ENCODE peak calls at places on chromosomes 6 and 20, in five cellular contexts. M is RPMI8226, P is iris pigment epithelial cell, E is islet precursor cell, Z is NCI-H1694 treated with DMSO at 0.1 percent for 48 hours. V is an unnamed sample.

GRCh38 chr6:90194371-90194841 is 102.2 kb downstream of the BACH2 start:
- DNase-seq in M (no peak), P (peak), E (no peak), Z (no peak), V (no peak)

GRCh38 chr6:53728570-53729194 is 63.1 kb upstream of the KLHL31 start:
- DNase-seq in M (peak), P (peak), E (peak), Z (peak), V (peak)

GRCh38 chr6:18203786-18204185 is 48.6 kb downstream of the KDM1B start:
- DNase-seq in M (no peak), P (peak), E (no peak), Z (no peak), V (no peak)

GRCh38 chr6:109314313-109314712 is 68.0 kb downstream of the CD164 start:
- DNase-seq in M (no peak), P (no peak), E (no peak), Z (no peak), V (no peak)

GRCh38 chr6:2185056-2185455 is 60.3 kb downstream of the GMDS start:
- DNase-seq in M (no peak), P (no peak), E (no peak), Z (no peak), V (no peak)

GRCh38 chr6:44020148-44020547 is 107.1 kb downstream of the MRPL14 start:
- DNase-seq in M (no peak), P (no peak), E (peak), Z (no peak), V (no peak)

GRCh38 chr6:140001005-140001404 is 626.6 kb upstream of the CITED2 start:
- DNase-seq in M (no peak), P (peak), E (no peak), Z (no peak), V (no peak)

GRCh38 chr6:18327621-18328548 is 59.3 kb upstream of the RNF144B start:
- DNase-seq in M (peak), P (no peak), E (peak), Z (no peak), V (no peak)

GRCh38 chr6:158849899-158850806 is 31.0 kb upstream of the EZR start:
- DNase-seq in M (no peak), P (peak), E (peak), Z (no peak), V (no peak)

GRCh38 chr6:162211022-162211421 is 516.5 kb downstream of the PRKN start:
- DNase-seq in M (no peak), P (no peak), E (no peak), Z (no peak), V (no peak)

GRCh38 chr6:35954335-35954734 is 33.4 kb upstream of the SRPK1 start:
- DNase-seq in M (no peak), P (no peak), E (no peak), Z (no peak), V (no peak)

GRCh38 chr20:41462372-41463161 is 95.9 kb upstream of the EMILIN3 start:
- DNase-seq in M (no peak), P (no peak), E (no peak), Z (no peak), V (no peak)

GRCh38 chr20:44460795-44461141 is 14.9 kb upstream of the TTPAL start:
- DNase-seq in M (peak), P (peak), E (no peak), Z (peak), V (no peak)

GRCh38 chr20:50744143-50744792 is 12.9 kb downstream of the PARD6B start:
- DNase-seq in M (no peak), P (peak), E (peak), Z (no peak), V (peak)

GRCh38 chr6:151148111-151148510 is 91.7 kb upstream of the AKAP12 start:
- DNase-seq in M (no peak), P (no peak), E (peak), Z (no peak), V (no peak)

GRCh38 chr6:593139-593906 is 63.6 kb downstream of the HUS1B start:
- DNase-seq in M (peak), P (peak), E (no peak), Z (peak), V (peak)

GRCh38 chr6:28597217-28597835 is 71.6 kb downstream of the GPX5 start:
- DNase-seq in M (peak), P (peak), E (peak), Z (peak), V (peak)

GRCh38 chr20:44401770-44402390 is 46.4 kb downstream of the HNF4A start:
- DNase-seq in M (no peak), P (no peak), E (no peak), Z (no peak), V (no peak)

GRCh38 chr20:38190936-38191371 is 25.9 kb upstream of the TGM2 start:
- DNase-seq in M (no peak), P (no peak), E (peak), Z (no peak), V (no peak)

GRCh38 chr6:84072452-84072997 is 39.0 kb downstream of the MRAP2 start:
- DNase-seq in M (no peak), P (no peak), E (no peak), Z (no peak), V (no peak)

GRCh38 chr20:63624486-63624885 is 2.4 kb downstream of the GMEB2 start:
- DNase-seq in M (no peak), P (peak), E (no peak), Z (no peak), V (peak)

GRCh38 chr6:42359021-42359420 is 92.7 kb downstream of the TRERF1 start:
- DNase-seq in M (no peak), P (no peak), E (no peak), Z (no peak), V (no peak)

GRCh38 chr6:36506617-36507016 is 40.7 kb downstream of the STK38 start:
- DNase-seq in M (no peak), P (no peak), E (no peak), Z (no peak), V (no peak)

GRCh38 chr20:14986026-14986655 is 648.7 kb upstream of the FLRT3 start:
- DNase-seq in M (no peak), P (peak), E (no peak), Z (no peak), V (no peak)

GRCh38 chr6:38179300-38179699 is 359.8 kb downstream of the ZFAND3 start:
- DNase-seq in M (no peak), P (no peak), E (peak), Z (no peak), V (no peak)

GRCh38 chr6:16205377-16206144 is 32.8 kb upstream of the GMPR start:
- DNase-seq in M (peak), P (peak), E (no peak), Z (peak), V (peak)

GRCh38 chr6:149202100-149202499 is 115.4 kb upstream of the TAB2 start:
- DNase-seq in M (peak), P (no peak), E (no peak), Z (no peak), V (no peak)

GRCh38 chr20:63837475-63837874 is 6.4 kb upstream of the ZBTB46 start:
- DNase-seq in M (peak), P (no peak), E (no peak), Z (no peak), V (no peak)

GRCh38 chr6:116446399-116446798 is 14.8 kb upstream of the CALHM6 start:
- DNase-seq in M (no peak), P (peak), E (no peak), Z (no peak), V (no peak)

GRCh38 chr20:21387528-21387927 is 9.8 kb downstream of the NKX2-4 start:
- DNase-seq in M (no peak), P (no peak), E (no peak), Z (no peak), V (no peak)

GRCh38 chr6:53928641-53929339 is 134.0 kb downstream of the LRRC1 start:
- DNase-seq in M (no peak), P (peak), E (no peak), Z (no peak), V (no peak)